ENCODE peak calls at places on chromosomes 3 and 15, in five cellular contexts. J is fibroblast of the aortic adventitia; G is EL; L is ACHN; Q is activated T-cell treated with anti-CD3 and anti-CD28 coated beads, Interleukin-2, amount 50 U/mL, for 72 hours. X is an unnamed sample.
A peak's percentile ranks its signal among the peaks of the same experiment; 100 is the strongest.

GRCh38 chr15:56871867-56872266 is 46.6 kb upstream of the TCF12 start:
- DNase-seq in L (no peak), J (peak; percentile 53), G (no peak), Q (no peak), X (peak; percentile 89)

GRCh38 chr3:12143949-12144504 is 14.7 kb downstream of the TIMP4 start:
- DNase-seq in L (no peak), J (peak; percentile 63), G (peak; percentile 30), Q (no peak), X (peak; percentile 73)

GRCh38 chr3:37800022-37800493 is 61.6 kb upstream of the CTDSPL start:
- DNase-seq in L (no peak), J (no peak), G (peak; percentile 38), Q (no peak), X (peak; percentile 26)

GRCh38 chr3:186075489-186075888 is 33.4 kb downstream of the ETV5 start:
- DNase-seq in Q (no peak), G (peak; percentile 13), J (no peak), L (no peak), X (no peak)

GRCh38 chr15:33008284-33009011 is 186.1 kb downstream of the FMN1 start:
- DNase-seq in G (peak; percentile 79), L (no peak), J (peak; percentile 95), Q (no peak), X (peak; percentile 98)

GRCh38 chr3:15636028-15636709 is 34.6 kb downstream of the BTD start:
- DNase-seq in J (peak; percentile 87), G (peak; percentile 98), Q (peak; percentile 67), L (peak; percentile 96), X (peak; percentile 96)

GRCh38 chr3:195151866-195152526 is 119.0 kb downstream of the XXYLT1 start:
- DNase-seq in J (peak; percentile 82), G (peak; percentile 86), Q (no peak), L (peak; percentile 1), X (peak; percentile 90)

GRCh38 chr15:63985221-63986184 is 60.8 kb downstream of the DAPK2 start:
- DNase-seq in G (no peak), L (no peak), Q (no peak), J (peak; percentile 29), X (no peak)

GRCh38 chr3:60160105-60160791 is 1091.0 kb downstream of the FHIT start:
- DNase-seq in Q (no peak), L (no peak), J (no peak), G (no peak), X (no peak)

GRCh38 chr3:160016972-160017371 is 28.3 kb downstream of the IL12A start:
- DNase-seq in J (peak; percentile 49), L (no peak), G (peak; percentile 36), Q (no peak), X (peak; percentile 54)

GRCh38 chr3:118970819-118971218 is 63.8 kb downstream of the IGSF11 start:
- DNase-seq in G (no peak), J (no peak), Q (no peak), L (no peak), X (no peak)

X was measured in astrocyte.